ENCODE peak calls at places on chromosomes 1 and 21, in four cellular contexts. D is activated naive CD4-positive, alpha-beta T cell; I is nucleus accumbens; K is RPMI7951. R is an unnamed sample.
A peak's percentile ranks its signal among the peaks of the same experiment; 100 is the strongest.

GRCh38 chr1:203147376-203147775 is 19.9 kb downstream of the ADORA1 start:
- DNase-seq in D (no peak), I (peak; percentile 24), K (peak; percentile 31), R (no peak)

GRCh38 chr1:11733351-11733750 is 2.6 kb upstream of the AGTRAP start:
- DNase-seq in D (no peak), I (no peak), K (no peak), R (no peak)

GRCh38 chr1:1567831-1568380 is 6.8 kb downstream of the SSU72 start:
- DNase-seq in D (no peak), I (no peak), K (no peak), R (no peak)

GRCh38 chr21:28737671-28738279 is 254.9 kb downstream of the LTN1 start:
- DNase-seq in D (no peak), I (no peak), K (no peak), R (no peak)

GRCh38 chr1:236425031-236425663 is 31.1 kb downstream of the EDARADD start:
- DNase-seq in D (no peak), I (no peak), K (no peak), R (peak; percentile 78)

GRCh38 chr1:69569281-69569970 is 1.7 kb downstream of the LRRC7 start:
- DNase-seq in D (no peak), I (no peak), K (no peak), R (no peak)

GRCh38 chr1:165403835-165404482 is 41.0 kb downstream of the RXRG start:
- DNase-seq in D (no peak), I (no peak), K (no peak), R (no peak)

GRCh38 chr1:43878854-43879253 is 54.7 kb upstream of the ARTN start:
- DNase-seq in D (no peak), I (no peak), K (no peak), R (no peak)

GRCh38 chr1:40956397-40956796 is 23.1 kb upstream of the CTPS1 start:
- DNase-seq in D (no peak), I (no peak), K (no peak), R (no peak)

GRCh38 chr1:248268178-248268577 is 9.6 kb downstream of the OR2T33 start:
- DNase-seq in D (no peak), I (no peak), K (no peak), R (no peak)

GRCh38 chr1:50976111-50976889 is 6.3 kb downstream of the CDKN2C start:
- DNase-seq in D (no peak), I (no peak), K (peak; percentile 36), R (no peak)

GRCh38 chr1:61051455-61052392 is 30.6 kb upstream of the NFIA start:
- DNase-seq in D (no peak), I (no peak), K (no peak), R (no peak)

GRCh38 chr1:35287807-35288640 is 19.5 kb downstream of the ZMYM4 start:
- DNase-seq in D (no peak), I (no peak), K (peak; percentile 45), R (no peak)

GRCh38 chr1:7454052-7454815 is 316.9 kb upstream of the VAMP3 start:
- DNase-seq in D (no peak), I (no peak), K (peak; percentile 45), R (no peak)

GRCh38 chr21:36860736-36861594 is 105.5 kb downstream of the HLCS start:
- DNase-seq in D (no peak), I (no peak), K (peak; percentile 52), R (no peak)

GRCh38 chr1:20373764-20374163 is 83.1 kb downstream of the VWA5B1 start:
- DNase-seq in D (no peak), I (no peak), K (peak; percentile 44), R (no peak)

GRCh38 chr1:91165033-91165654 is 143.3 kb upstream of the ZNF644 start:
- DNase-seq in D (peak; percentile 52), I (peak; percentile 23), K (peak; percentile 54), R (peak; percentile 66)

GRCh38 chr1:22563671-22564612 is 653 bp downstream of the EPHA8 start:
- DNase-seq in D (no peak), I (no peak), K (no peak), R (no peak)

GRCh38 chr1:66607458-66607857 is 73.5 kb downstream of the SGIP1 start:
- DNase-seq in D (no peak), I (no peak), K (no peak), R (no peak)

GRCh38 chr21:17889171-17889570 is 70.0 kb upstream of the C21orf91 start:
- DNase-seq in D (no peak), I (no peak), K (no peak), R (no peak)

GRCh38 chr1:65764052-65764451 is 28.6 kb upstream of the PDE4B start:
- DNase-seq in D (no peak), I (no peak), K (no peak), R (no peak)

GRCh38 chr1:236451796-236452373 is 57.8 kb downstream of the EDARADD start:
- DNase-seq in D (no peak), I (no peak), K (peak; percentile 12), R (no peak)

GRCh38 chr1:107683683-107684082 is 281.3 kb downstream of the VAV3 start:
- DNase-seq in D (no peak), I (no peak), K (no peak), R (no peak)

GRCh38 chr1:17207046-17207445 is 2.1 kb downstream of the PADI1 start:
- DNase-seq in D (no peak), I (no peak), K (no peak), R (peak; percentile 37)

GRCh38 chr1:30684881-30685795 is 38.2 kb downstream of the MATN1 start:
- DNase-seq in D (no peak), I (no peak), K (no peak), R (peak; percentile 79)

GRCh38 chr1:242826706-242827336 is 302.3 kb upstream of the PLD5 start:
- DNase-seq in D (no peak), I (no peak), K (no peak), R (no peak)

GRCh38 chr1:169941982-169942830 is 48.5 kb upstream of the SCYL3 start:
- DNase-seq in D (no peak), I (no peak), K (peak; percentile 58), R (no peak)

GRCh38 chr1:178096421-178096820 is 2.5 kb downstream of the RASAL2 start:
- DNase-seq in D (no peak), I (no peak), K (no peak), R (no peak)

GRCh38 chr1:160353223-160353622 is 10.0 kb downstream of the NCSTN start:
- DNase-seq in D (no peak), I (no peak), K (no peak), R (peak; percentile 31)

R was measured in lower leg skin.